ENCODE peak calls at places on chromosome 6, in five cellular contexts. One of them, this sample, is unnamed.
A peak's percentile ranks its signal among the peaks of the same experiment; 100 is the strongest.

GRCh38 chr6:40585218-40585617 is 1.9 kb downstream of the LRFN2 start:
- DNase-seq in SK-N-SH: peak; percentile 30
- DNase-seq in K562: no peak
- DNase-seq in A549: no peak
- DNase-seq in IMR-90: no peak
- DNase-seq in this sample: no peak

GRCh38 chr6:169663468-169663867 is 38.4 kb downstream of the WDR27 start:
- DNase-seq in IMR-90: no peak
- DNase-seq in K562: no peak
- DNase-seq in A549: no peak
- DNase-seq in SK-N-SH: no peak
- DNase-seq in this sample: no peak

GRCh38 chr6:99282479-99283062 is 66.9 kb downstream of the FAXC start:
- DNase-seq in IMR-90: peak; percentile 30
- DNase-seq in K562: no peak
- DNase-seq in SK-N-SH: peak; percentile 33
- DNase-seq in A549: peak; percentile 10
- DNase-seq in this sample: no peak

GRCh38 chr6:150323205-150323604 is 45.6 kb upstream of the IYD start:
- DNase-seq in K562: no peak
- DNase-seq in IMR-90: no peak
- DNase-seq in A549: no peak
- DNase-seq in SK-N-SH: no peak
- DNase-seq in this sample: no peak

GRCh38 chr6:2729921-2730320 is 20.8 kb downstream of the MYLK4 start:
- DNase-seq in A549: no peak
- DNase-seq in IMR-90: no peak
- DNase-seq in K562: no peak
- DNase-seq in SK-N-SH: no peak
- DNase-seq in this sample: no peak

GRCh38 chr6:90502866-90503407 is 83.9 kb downstream of the MAP3K7 start:
- DNase-seq in SK-N-SH: no peak
- DNase-seq in IMR-90: peak; percentile 4
- DNase-seq in A549: peak; percentile 47
- DNase-seq in K562: peak; percentile 61
- DNase-seq in this sample: no peak

GRCh38 chr6:73739097-73739496 is 43.1 kb downstream of the CD109 start:
- DNase-seq in K562: peak; percentile 45
- DNase-seq in A549: peak; percentile 56
- DNase-seq in IMR-90: peak; percentile 78
- DNase-seq in SK-N-SH: peak; percentile 35
- DNase-seq in this sample: no peak

GRCh38 chr6:109527989-109528388 is 45.0 kb upstream of the ZBTB24 start:
- DNase-seq in IMR-90: peak; percentile 16
- DNase-seq in A549: peak; percentile 17
- DNase-seq in K562: peak; percentile 25
- DNase-seq in SK-N-SH: no peak
- DNase-seq in this sample: no peak

GRCh38 chr6:8243462-8243861 is 141.1 kb upstream of the EEF1E1 start:
- DNase-seq in SK-N-SH: no peak
- DNase-seq in IMR-90: peak; percentile 6
- DNase-seq in A549: peak; percentile 1
- DNase-seq in K562: no peak
- DNase-seq in this sample: no peak

GRCh38 chr6:45987866-45988265 is 27.8 kb downstream of the CLIC5 start:
- DNase-seq in A549: no peak
- DNase-seq in K562: no peak
- DNase-seq in IMR-90: no peak
- DNase-seq in SK-N-SH: no peak
- DNase-seq in this sample: no peak

GRCh38 chr6:108564178-108564577 is 3.5 kb downstream of the FOXO3 start:
- DNase-seq in A549: no peak
- DNase-seq in SK-N-SH: no peak
- DNase-seq in K562: no peak
- DNase-seq in IMR-90: peak; percentile 98
- DNase-seq in this sample: no peak

GRCh38 chr6:33301877-33302276 is 3.1 kb upstream of the RGL2 start:
- DNase-seq in SK-N-SH: no peak
- DNase-seq in K562: no peak
- DNase-seq in A549: no peak
- DNase-seq in IMR-90: no peak
- DNase-seq in this sample: no peak

GRCh38 chr6:11822346-11822745 is 43.7 kb upstream of the ADTRP start:
- DNase-seq in IMR-90: no peak
- DNase-seq in A549: no peak
- DNase-seq in SK-N-SH: no peak
- DNase-seq in K562: no peak
- DNase-seq in this sample: no peak

GRCh38 chr6:106746660-106747059 is 117.3 kb downstream of the QRSL1 start:
- DNase-seq in SK-N-SH: no peak
- DNase-seq in K562: no peak
- DNase-seq in A549: peak; percentile 94
- DNase-seq in IMR-90: peak; percentile 80
- DNase-seq in this sample: no peak

GRCh38 chr6:25512560-25512959 is 139.5 kb upstream of the SCGN start:
- DNase-seq in A549: no peak
- DNase-seq in IMR-90: no peak
- DNase-seq in SK-N-SH: no peak
- DNase-seq in K562: no peak
- DNase-seq in this sample: no peak
- TF ChIP-seq RCOR1 in A549: no peak
- TF ChIP-seq RCOR1 in IMR-90: no peak
- TF ChIP-seq RCOR1 in SK-N-SH: no peak
- TF ChIP-seq RCOR1 in K562: no peak
- TF ChIP-seq RCOR1 in this sample: no peak

GRCh38 chr6:112511441-112511840 is 164.3 kb downstream of the RFPL4B start:
- DNase-seq in A549: no peak
- DNase-seq in K562: no peak
- DNase-seq in SK-N-SH: no peak
- DNase-seq in IMR-90: peak; percentile 4
- DNase-seq in this sample: no peak
- TF ChIP-seq RCOR1 in A549: no peak
- TF ChIP-seq RCOR1 in K562: no peak
- TF ChIP-seq RCOR1 in SK-N-SH: no peak
- TF ChIP-seq RCOR1 in IMR-90: no peak
- TF ChIP-seq RCOR1 in this sample: no peak

GRCh38 chr6:81476881-81477280 is 275.6 kb downstream of the TENT5A start:
- DNase-seq in A549: no peak
- DNase-seq in K562: no peak
- DNase-seq in SK-N-SH: no peak
- DNase-seq in IMR-90: peak; percentile 52
- DNase-seq in this sample: no peak
- TF ChIP-seq RCOR1 in A549: no peak
- TF ChIP-seq RCOR1 in K562: no peak
- TF ChIP-seq RCOR1 in SK-N-SH: no peak
- TF ChIP-seq RCOR1 in IMR-90: no peak
- TF ChIP-seq RCOR1 in this sample: no peak

DNA sequence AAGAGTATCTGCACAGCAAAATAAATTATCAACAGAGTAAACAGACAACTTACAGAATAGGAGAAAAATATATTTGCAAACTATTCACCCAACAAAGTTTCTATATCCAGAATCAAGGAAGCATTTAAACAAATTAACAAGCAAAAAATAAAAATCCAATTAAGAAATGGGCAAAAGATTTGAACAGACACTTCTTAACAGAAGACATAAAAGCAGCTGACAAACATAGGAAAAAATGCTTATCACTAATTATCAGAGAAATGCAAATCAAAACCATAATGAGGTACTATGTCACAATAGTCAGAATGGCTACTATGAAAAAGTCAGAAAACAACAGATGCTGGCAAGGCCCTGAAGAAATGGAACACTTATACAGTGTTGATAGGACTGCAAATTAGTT is 434.2 kb upstream of the ADGRB3 start:
- DNase-seq in K562: no peak
- DNase-seq in A549: no peak
- DNase-seq in IMR-90: no peak
- DNase-seq in SK-N-SH: no peak
- DNase-seq in this sample: no peak
- TF ChIP-seq RCOR1 in K562: no peak
- TF ChIP-seq RCOR1 in A549: no peak
- TF ChIP-seq RCOR1 in IMR-90: no peak
- TF ChIP-seq RCOR1 in SK-N-SH: no peak
- TF ChIP-seq RCOR1 in this sample: no peak

DNA sequence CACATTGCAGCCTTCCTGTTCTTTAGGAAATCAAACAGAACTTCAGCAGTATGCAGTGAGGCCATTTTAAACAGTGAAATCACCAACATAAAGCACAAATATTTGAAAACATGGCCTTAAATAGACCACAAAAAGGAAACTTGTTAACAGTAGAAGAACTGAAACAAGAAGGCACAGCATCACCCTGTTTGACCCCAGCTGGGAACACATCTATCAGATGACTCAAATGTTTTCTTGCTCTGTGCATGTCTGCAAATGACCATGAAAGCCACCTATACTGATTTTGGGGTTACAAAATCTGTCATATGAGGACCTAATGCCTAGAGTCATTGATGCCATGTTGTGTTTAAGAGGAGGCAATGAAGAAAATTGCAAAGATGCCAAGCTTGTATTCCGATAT is 123.8 kb upstream of the ADGRF1 start:
- DNase-seq in IMR-90: peak; percentile 59
- DNase-seq in A549: no peak
- DNase-seq in K562: no peak
- DNase-seq in SK-N-SH: no peak
- DNase-seq in this sample: peak; percentile 26
- TF ChIP-seq RCOR1 in IMR-90: no peak
- TF ChIP-seq RCOR1 in A549: no peak
- TF ChIP-seq RCOR1 in K562: no peak
- TF ChIP-seq RCOR1 in SK-N-SH: no peak
- TF ChIP-seq RCOR1 in this sample: no peak

GRCh38 chr6:42403415-42403814 is 48.3 kb downstream of the TRERF1 start:
- DNase-seq in IMR-90: peak; percentile 40
- DNase-seq in K562: no peak
- DNase-seq in A549: no peak
- DNase-seq in SK-N-SH: no peak
- DNase-seq in this sample: no peak
- TF ChIP-seq RCOR1 in IMR-90: no peak
- TF ChIP-seq RCOR1 in K562: no peak
- TF ChIP-seq RCOR1 in A549: no peak
- TF ChIP-seq RCOR1 in SK-N-SH: no peak
- TF ChIP-seq RCOR1 in this sample: no peak